ENCODE peak calls at places on chromosomes 12 and 14, in eight cellular contexts. E is nephron progenitor cell, U is IMR-90, Q is tibial artery, N is endothelial cell, C is progenitor cell of endocrine pancreas, M is colonic mucosa, A is A549. P is an unnamed sample.

GRCh38 chr12:132003846-132004245 is 54.1 kb downstream of the EP400 start:
- DNase-seq in E (no peak), U (peak), Q (no peak), N (no peak), C (no peak), M (no peak), A (no peak), P (peak)

GRCh38 chr12:5026342-5026938 is 17.2 kb upstream of the KCNA5 start:
- DNase-seq in E (no peak), U (no peak), Q (no peak), N (no peak), C (no peak), M (no peak), A (no peak), P (no peak)

GRCh38 chr14:69818760-69819191 is 21.7 kb upstream of the SLC10A1 start:
- DNase-seq in E (peak), U (peak), Q (no peak), N (peak), C (peak), M (peak), A (peak), P (peak)

GRCh38 chr12:113712481-113712880 is 240.8 kb upstream of the LHX5 start:
- DNase-seq in E (no peak), U (no peak), Q (no peak), N (no peak), C (no peak), M (no peak), A (no peak), P (no peak)

GRCh38 chr12:14959126-14959440 is 2.3 kb downstream of the ARHGDIB start:
- DNase-seq in E (no peak), U (no peak), Q (no peak), N (no peak), C (no peak), M (peak), A (no peak), P (no peak)

GRCh38 chr14:49485290-49485689 is 100.9 kb downstream of the RPS29 start:
- DNase-seq in E (no peak), U (no peak), Q (no peak), N (no peak), C (no peak), M (no peak), A (no peak), P (no peak)

GRCh38 chr12:130655010-130655409 is 61.1 kb downstream of the RIMBP2 start:
- DNase-seq in E (no peak), U (no peak), Q (no peak), N (no peak), C (no peak), M (peak), A (no peak), P (no peak)

GRCh38 chr12:56863789-56864188 is 70.4 kb downstream of the SDR9C7 start:
- DNase-seq in E (no peak), U (no peak), Q (no peak), N (no peak), C (no peak), M (no peak), A (peak), P (no peak)

GRCh38 chr12:2461645-2462044 is 333.1 kb upstream of the FKBP4 start:
- DNase-seq in E (no peak), U (no peak), Q (no peak), N (no peak), C (no peak), M (no peak), A (no peak), P (no peak)

GRCh38 chr12:59698599-59698998 is 102.8 kb downstream of the SLC16A7 start:
- DNase-seq in E (no peak), U (peak), Q (no peak), N (no peak), C (no peak), M (no peak), A (no peak), P (peak)

GRCh38 chr14:45212231-45212630 is 40.8 kb downstream of the MIS18BP1 start:
- DNase-seq in E (no peak), U (no peak), Q (no peak), N (no peak), C (no peak), M (no peak), A (no peak), P (no peak)

GRCh38 chr12:3071107-3071506 is 6.1 kb upstream of the TSPAN9 start:
- DNase-seq in E (no peak), U (no peak), Q (no peak), N (no peak), C (no peak), M (no peak), A (no peak), P (no peak)

GRCh38 chr12:22164101-22164500 is 118.1 kb downstream of the CMAS start:
- DNase-seq in E (no peak), U (no peak), Q (no peak), N (no peak), C (no peak), M (no peak), A (no peak), P (no peak)

GRCh38 chr14:56173360-56173922 is 55.2 kb downstream of the PELI2 start:
- DNase-seq in E (no peak), U (no peak), Q (no peak), N (no peak), C (no peak), M (no peak), A (no peak), P (no peak)

GRCh38 chr12:72547593-72547992 is 275.4 kb downstream of the TRHDE start:
- DNase-seq in E (no peak), U (peak), Q (no peak), N (no peak), C (no peak), M (no peak), A (no peak), P (peak)

GRCh38 chr12:12282761-12283160 is 15.9 kb upstream of the LRP6 start:
- DNase-seq in E (no peak), U (peak), Q (no peak), N (no peak), C (no peak), M (no peak), A (no peak), P (no peak)

GRCh38 chr14:33943081-33943480 is 7.8 kb downstream of the EGLN3 start:
- DNase-seq in E (no peak), U (no peak), Q (no peak), N (no peak), C (no peak), M (peak), A (no peak), P (no peak)

GRCh38 chr12:125225641-125226040 is 160.4 kb downstream of the AACS start:
- DNase-seq in E (no peak), U (no peak), Q (no peak), N (no peak), C (no peak), M (no peak), A (no peak), P (no peak)

GRCh38 chr12:78081590-78082314 is 251.1 kb downstream of the NAV3 start:
- DNase-seq in E (no peak), U (no peak), Q (no peak), N (no peak), C (no peak), M (no peak), A (no peak), P (no peak)

GRCh38 chr14:98900236-98900635 is 371.8 kb downstream of the BCL11B start:
- DNase-seq in E (no peak), U (no peak), Q (no peak), N (no peak), C (no peak), M (no peak), A (no peak), P (no peak)

GRCh38 chr12:131380961-131381705 is 329.8 kb upstream of the SFSWAP start:
- DNase-seq in E (no peak), U (no peak), Q (no peak), N (no peak), C (no peak), M (no peak), A (no peak), P (no peak)

GRCh38 chr14:104598461-104599273 is 5.9 kb downstream of the TMEM179 start:
- DNase-seq in E (no peak), U (no peak), Q (no peak), N (no peak), C (no peak), M (no peak), A (no peak), P (no peak)

GRCh38 chr14:69013943-69014782 is 35.1 kb upstream of the ACTN1 start:
- DNase-seq in E (peak), U (peak), Q (peak), N (no peak), C (no peak), M (peak), A (peak), P (no peak)

GRCh38 chr12:123471374-123472068 is 13.6 kb downstream of the SNRNP35 start:
- DNase-seq in E (no peak), U (peak), Q (no peak), N (no peak), C (no peak), M (no peak), A (peak), P (peak)

GRCh38 chr12:26212988-26213387 is 17.6 kb downstream of the SSPN start:
- DNase-seq in E (no peak), U (no peak), Q (no peak), N (no peak), C (no peak), M (no peak), A (no peak), P (no peak)

GRCh38 chr12:9760699-9761406 is at the start of gene CD69:
- DNase-seq in E (no peak), U (no peak), Q (no peak), N (no peak), C (no peak), M (peak), A (no peak), P (no peak)

GRCh38 chr14:61476737-61477410 is 155.5 kb downstream of the PRKCH start:
- DNase-seq in E (no peak), U (peak), Q (peak), N (no peak), C (no peak), M (peak), A (peak), P (peak)

GRCh38 chr14:53534841-53535240 is 381.7 kb upstream of the DDHD1 start:
- DNase-seq in E (no peak), U (peak), Q (no peak), N (no peak), C (no peak), M (no peak), A (no peak), P (no peak)

GRCh38 chr14:104732931-104733681 is 9.1 kb downstream of the ADSS1 start:
- DNase-seq in E (no peak), U (no peak), Q (no peak), N (no peak), C (no peak), M (peak), A (peak), P (no peak)

GRCh38 chr12:121188227-121188626 is 21.7 kb upstream of the P2RX4 start:
- DNase-seq in E (no peak), U (no peak), Q (no peak), N (no peak), C (no peak), M (no peak), A (no peak), P (no peak)

GRCh38 chr14:103519837-103520212 is 2.8 kb downstream of the CKB start:
- DNase-seq in E (no peak), U (no peak), Q (no peak), N (no peak), C (no peak), M (no peak), A (no peak), P (no peak)

GRCh38 chr12:127280393-127281275 is 986.3 kb upstream of the TMEM132C start:
- DNase-seq in E (peak), U (no peak), Q (no peak), N (no peak), C (peak), M (peak), A (peak), P (no peak)

GRCh38 chr12:26290560-26290959 is 95.2 kb downstream of the SSPN start:
- DNase-seq in E (no peak), U (no peak), Q (no peak), N (no peak), C (no peak), M (no peak), A (no peak), P (no peak)

GRCh38 chr14:75229923-75230792 is 48.5 kb upstream of the FOS start:
- DNase-seq in E (no peak), U (peak), Q (no peak), N (no peak), C (no peak), M (peak), A (peak), P (no peak)
- TF ChIP-seq CTCF in E (no peak), U (no peak), Q (no peak), N (peak), C (peak), M (peak), A (no peak), P (no peak)

GRCh38 chr12:107318804-107319535 is 225.6 kb upstream of the CRY1 start:
- DNase-seq in E (peak), U (peak), Q (no peak), N (peak), C (peak), M (no peak), A (peak), P (no peak)

GRCh38 chr12:107319536-107320030 is 226.2 kb upstream of the CRY1 start:
- DNase-seq in E (peak), U (no peak), Q (no peak), N (peak), C (no peak), M (no peak), A (no peak), P (no peak)

GRCh38 chr12:107320031-107320928 is 226.9 kb upstream of the CRY1 start:
- DNase-seq in E (peak), U (peak), Q (no peak), N (peak), C (no peak), M (peak), A (peak), P (no peak)

GRCh38 chr12:107318554-107318803 is 225.1 kb upstream of the CRY1 start:
- DNase-seq in E (no peak), U (no peak), Q (no peak), N (no peak), C (no peak), M (no peak), A (no peak), P (no peak)

GRCh38 chr12:107317751-107318553 is 224.6 kb upstream of the CRY1 start:
- DNase-seq in E (peak), U (peak), Q (peak), N (peak), C (peak), M (peak), A (peak), P (peak)
- TF ChIP-seq CTCF in E (peak), U (no peak), Q (no peak), N (peak), C (peak), M (peak), A (peak), P (no peak)

GRCh38 chr14:24297190-24297964 is 2.2 kb downstream of the DHRS1 start:
- DNase-seq in E (no peak), U (peak), Q (no peak), N (no peak), C (no peak), M (no peak), A (peak), P (no peak)
- TF ChIP-seq CTCF in E (peak), U (peak), Q (no peak), N (no peak), C (peak), M (peak), A (peak), P (peak)

GRCh38 chr12:51814311-51815088 is 34.0 kb downstream of the FIGNL2 start:
- DNase-seq in E (peak), U (peak), Q (peak), N (peak), C (peak), M (peak), A (peak), P (peak)
- TF ChIP-seq CTCF in E (no peak), U (peak), Q (peak), N (peak), C (peak), M (peak), A (peak), P (peak)

GRCh38 chr14:64937821-64938193 is 4.7 kb downstream of the GPX2 start:
- DNase-seq in E (no peak), U (peak), Q (no peak), N (no peak), C (no peak), M (no peak), A (peak), P (no peak)
- TF ChIP-seq CTCF in E (no peak), U (peak), Q (peak), N (no peak), C (no peak), M (no peak), A (peak), P (peak)